ENCODE peak calls at places on chromosome X, in six cellular contexts. Y, Q, G, H, R and C are unnamed samples.

GRCh38 chrX:11129546-11129945 is 18.4 kb downstream of the HCCS start:
- DNase-seq in Y (no peak), Q (no peak), G (no peak), H (no peak), R (no peak), C (no peak)

GRCh38 chrX:24148535-24149345 is 789 bp upstream of the ZFX start:
- DNase-seq in Y (no peak), Q (no peak), G (no peak), H (no peak), R (peak; percentile 70), C (no peak)

GRCh38 chrX:30668581-30668980 is 15.4 kb downstream of the GK start:
- DNase-seq in Y (no peak), Q (no peak), G (no peak), H (no peak), R (no peak), C (no peak)

GRCh38 chrX:33840176-33840575 is 291.9 kb downstream of the FAM47A start:
- DNase-seq in Y (no peak), Q (no peak), G (no peak), H (no peak), R (no peak), C (no peak)

GRCh38 chrX:104112326-104112951 is at the start of gene ZCCHC18:
- DNase-seq in Y (no peak), Q (peak; percentile 28), G (peak; percentile 38), H (peak; percentile 31), R (peak; percentile 78), C (peak; percentile 92)

GRCh38 chrX:41412261-41413167 is 34.6 kb upstream of the NYX start:
- DNase-seq in Y (no peak), Q (peak; percentile 63), G (peak; percentile 82), H (no peak), R (no peak), C (no peak)

GRCh38 chrX:51893931-51894696 is 691 bp downstream of the MAGED1 start:
- DNase-seq in Y (no peak), Q (no peak), G (no peak), H (no peak), R (peak; percentile 69), C (no peak)

GRCh38 chrX:36160056-36160455 is 240.5 kb downstream of the CFAP47 start:
- DNase-seq in Y (no peak), Q (no peak), G (no peak), H (no peak), R (no peak), C (no peak)

GRCh38 chrX:136781180-136781797 is 557 bp upstream of the ARHGEF6 start:
- DNase-seq in Y (no peak), Q (no peak), G (no peak), H (no peak), R (no peak), C (no peak)

GRCh38 chrX:21373637-21374162 is 518 bp upstream of the CNKSR2 start:
- DNase-seq in Y (no peak), Q (no peak), G (no peak), H (no peak), R (no peak), C (no peak)

GRCh38 chrX:70998402-70999027 is 67.6 kb upstream of the SLC7A3 start:
- DNase-seq in Y (no peak), Q (no peak), G (no peak), H (no peak), R (no peak), C (no peak)

GRCh38 chrX:1528884-1529203 is 8.1 kb downstream of the P2RY8 start:
- DNase-seq in Y (no peak), Q (no peak), G (no peak), H (no peak), R (no peak), C (no peak)

GRCh38 chrX:67720344-67720743 is 176.5 kb downstream of the AR start:
- DNase-seq in Y (no peak), Q (no peak), G (no peak), H (no peak), R (no peak), C (no peak)

GRCh38 chrX:12379666-12380065 is 241.4 kb downstream of the FRMPD4 start:
- DNase-seq in Y (no peak), Q (no peak), G (no peak), H (no peak), R (no peak), C (no peak)

GRCh38 chrX:71998836-71999509 is 88.3 kb downstream of the NHSL2 start:
- DNase-seq in Y (no peak), Q (peak; percentile 38), G (no peak), H (peak; percentile 42), R (no peak), C (no peak)

GRCh38 chrX:107894038-107894437 is 68.4 kb downstream of the MID2 start:
- DNase-seq in Y (no peak), Q (no peak), G (no peak), H (peak; percentile 41), R (no peak), C (no peak)

GRCh38 chrX:122517781-122518180 is 666.3 kb upstream of the GRIA3 start:
- DNase-seq in Y (no peak), Q (no peak), G (no peak), H (no peak), R (no peak), C (no peak)

GRCh38 chrX:40073439-40074054 is 24.2 kb downstream of the BCOR start:
- DNase-seq in Y (no peak), Q (no peak), G (no peak), H (no peak), R (no peak), C (no peak)

DNA sequence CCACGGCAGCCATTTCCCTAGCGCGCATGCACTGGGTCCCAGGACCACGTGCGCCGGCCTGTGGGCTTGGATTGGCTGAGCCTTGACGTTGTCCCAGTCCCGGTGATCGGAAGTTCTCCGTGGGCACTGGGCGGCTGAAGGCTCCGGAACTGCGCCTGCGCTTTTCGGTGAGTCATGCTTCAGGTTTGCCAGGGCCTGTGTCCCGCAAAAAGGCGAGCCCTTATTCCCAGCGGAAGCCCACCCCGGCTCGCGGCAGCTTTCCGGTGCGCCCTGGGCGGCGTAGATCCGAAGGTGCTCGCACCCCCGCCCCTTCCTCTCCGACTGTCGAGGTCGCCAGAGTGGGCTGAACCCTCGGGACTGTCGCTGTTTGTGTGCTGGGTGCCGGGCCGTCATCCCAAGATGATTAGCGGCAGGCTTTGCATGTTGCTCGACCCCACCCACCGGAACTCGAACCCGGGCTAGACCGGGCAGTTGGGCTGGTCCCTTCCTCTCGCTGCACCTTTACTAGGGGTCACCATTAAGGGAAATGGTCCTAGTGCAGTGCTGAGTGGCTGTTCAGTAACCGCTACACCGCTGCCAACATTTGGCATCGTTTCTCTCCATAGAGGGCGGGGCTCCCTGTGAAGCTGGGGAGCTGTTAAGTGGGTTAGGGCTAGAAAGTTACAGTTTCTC is at the start of gene TCEANC:
- DNase-seq in Y (peak; percentile 96), Q (peak; percentile 97), G (peak; percentile 97), H (peak; percentile 92), R (peak; percentile 99), C (peak; percentile 97)
- TF ChIP-seq POLR2A in Y (no peak), Q (peak; percentile 9), G (peak; percentile 77), H (peak; percentile 86), R (peak; percentile 58), C (peak; percentile 86)

GRCh38 chrX:10104958-10105658 is 51.7 kb upstream of the CLCN4 start:
- DNase-seq in Y (no peak), Q (no peak), G (no peak), H (no peak), R (peak; percentile 75), C (no peak)
- TF ChIP-seq EP300 in Y (no peak), Q (peak; percentile 58), G (peak; percentile 74), H (no peak), R (peak; percentile 86), C (no peak)

DNA sequence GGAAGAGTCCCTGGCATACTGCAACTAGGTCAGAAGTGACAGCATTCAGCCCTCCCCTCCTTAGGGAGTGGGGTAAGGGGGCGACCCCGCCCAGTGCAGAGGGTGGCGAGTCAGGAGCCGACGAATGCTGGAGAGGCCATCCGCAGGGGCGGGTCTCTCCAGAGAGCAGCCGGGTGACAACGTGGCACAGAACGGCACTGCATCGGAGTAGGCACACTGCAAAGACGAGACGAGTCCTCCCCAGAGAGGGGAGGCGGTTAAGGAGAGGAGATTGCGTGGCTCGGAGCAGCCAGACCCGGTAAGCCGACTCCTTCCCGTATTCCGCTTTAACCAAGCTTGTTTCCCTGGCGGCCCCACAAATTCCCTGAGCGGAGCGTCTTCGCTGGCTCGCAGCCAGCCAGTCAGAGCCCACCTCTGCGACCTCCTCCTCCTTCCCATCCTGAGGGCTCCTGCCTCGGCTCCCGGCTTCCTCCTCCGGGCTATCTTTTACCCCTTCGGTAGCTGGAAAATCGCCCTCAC is 54.9 kb downstream of the LINC00632 start:
- DNase-seq in Y (peak; percentile 66), Q (no peak), G (no peak), H (peak; percentile 3), R (peak; percentile 59), C (peak; percentile 38)
- TF ChIP-seq POLR2A in Y (no peak), Q (no peak), G (no peak), H (no peak), R (no peak), C (no peak)

GRCh38 chrX:133511041-133511440 is 95.8 kb upstream of the GPC4 start:
- DNase-seq in Y (no peak), Q (no peak), G (no peak), H (no peak), R (no peak), C (no peak)
- TF ChIP-seq EP300 in Y (no peak), Q (no peak), G (no peak), H (no peak), R (no peak), C (no peak)